ENCODE peak calls at places on chromosomes 12 and 14, in five cellular contexts. C is left lung, M is fibroblast of pulmonary artery, W is HFF-Myc, L is esophagus squamous epithelium. H is an unnamed sample.

GRCh38 chr12:3332190-3332589 is 158.8 kb upstream of the PRMT8 start:
- DNase-seq in C (no peak), M (peak), W (no peak), L (no peak), H (peak)

GRCh38 chr12:124592050-124592449 is 24.6 kb upstream of the NCOR2 start:
- DNase-seq in C (no peak), M (peak), W (no peak), L (no peak), H (peak)

GRCh38 chr12:116121453-116121871 is 156.0 kb downstream of the MED13L start:
- DNase-seq in C (no peak), M (peak), W (no peak), L (no peak), H (peak)

GRCh38 chr12:64526859-64527258 is 74.9 kb downstream of the TBK1 start:
- DNase-seq in C (no peak), M (no peak), W (no peak), L (no peak), H (peak)

GRCh38 chr12:76611533-76611932 is 52.0 kb upstream of the OSBPL8 start:
- DNase-seq in C (no peak), M (peak), W (peak), L (no peak), H (peak)

GRCh38 chr12:132140501-132140900 is 3.6 kb downstream of the DDX51 start:
- DNase-seq in C (peak), M (no peak), W (no peak), L (no peak), H (no peak)

GRCh38 chr12:46677749-46678148 is 148.0 kb downstream of the SLC38A4 start:
- DNase-seq in C (no peak), M (peak), W (no peak), L (no peak), H (no peak)

GRCh38 chr12:23001487-23001886 is 376.5 kb downstream of the ETNK1 start:
- DNase-seq in C (no peak), M (no peak), W (no peak), L (no peak), H (no peak)

GRCh38 chr14:80264698-80265097 is 53.4 kb upstream of the DIO2 start:
- DNase-seq in C (no peak), M (no peak), W (no peak), L (no peak), H (no peak)

GRCh38 chr14:58428011-58428807 is 690 bp downstream of the KIAA0586 start:
- DNase-seq in C (no peak), M (peak), W (peak), L (no peak), H (peak)

GRCh38 chr14:90454041-90455000 is 57.5 kb downstream of the CALM1 start:
- DNase-seq in C (no peak), M (peak), W (peak), L (no peak), H (peak)

GRCh38 chr14:99831915-99832314 is 38.7 kb downstream of the EML1 start:
- DNase-seq in C (no peak), M (no peak), W (no peak), L (no peak), H (no peak)

GRCh38 chr14:64049616-64050381 is 197.0 kb downstream of the SYNE2 start:
- DNase-seq in C (no peak), M (no peak), W (no peak), L (no peak), H (no peak)

GRCh38 chr12:24852420-24852819 is 96.5 kb downstream of the BCAT1 start:
- DNase-seq in C (no peak), M (peak), W (no peak), L (no peak), H (no peak)

GRCh38 chr14:74140374-74140850 is 55.7 kb downstream of the LIN52 start:
- DNase-seq in C (no peak), M (peak), W (no peak), L (no peak), H (peak)

GRCh38 chr12:100044266-100044665 is 59.5 kb upstream of the ANKS1B start:
- DNase-seq in C (no peak), M (no peak), W (no peak), L (no peak), H (no peak)

GRCh38 chr12:39777465-39777864 is 157.9 kb upstream of the ABCD2 start:
- DNase-seq in C (peak), M (no peak), W (no peak), L (no peak), H (no peak)

GRCh38 chr14:76918176-76918750 is 92.1 kb downstream of the LRRC74A start:
- DNase-seq in C (peak), M (peak), W (no peak), L (no peak), H (peak)

DNA sequence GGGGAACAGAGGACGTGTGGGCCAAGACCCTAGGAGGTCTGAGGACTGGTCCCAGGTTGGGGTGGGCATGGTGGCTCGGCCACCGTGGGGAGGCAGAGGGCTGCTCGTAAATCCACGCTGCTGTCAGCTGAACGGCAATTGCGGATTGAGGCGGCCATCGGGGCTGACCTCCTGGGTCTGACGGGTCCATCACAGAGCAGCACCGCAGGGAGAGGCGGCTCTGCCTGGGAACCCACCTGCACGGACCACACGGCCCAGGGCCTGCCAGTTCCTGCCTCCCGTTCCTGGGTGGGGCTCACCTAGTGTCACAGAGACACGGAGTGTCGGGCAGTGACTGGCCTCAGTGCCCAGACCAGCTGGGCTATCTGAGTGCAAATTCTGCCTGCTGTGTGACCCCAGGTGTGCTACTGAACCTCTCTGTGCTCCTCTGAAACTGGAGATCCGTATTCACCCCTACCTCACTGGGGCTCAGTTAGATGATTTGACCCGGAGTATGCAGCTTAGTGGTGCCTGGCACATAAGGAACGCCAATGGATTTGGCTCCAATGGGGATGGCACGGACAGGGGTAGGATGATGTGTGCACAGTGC is 53.1 kb downstream of the KIF26A start:
- DNase-seq in C (peak), M (no peak), W (no peak), L (no peak), H (no peak)
- TF ChIP-seq CTCF in C (no peak), M (no peak), W (no peak), L (no peak), H (no peak)

DNA sequence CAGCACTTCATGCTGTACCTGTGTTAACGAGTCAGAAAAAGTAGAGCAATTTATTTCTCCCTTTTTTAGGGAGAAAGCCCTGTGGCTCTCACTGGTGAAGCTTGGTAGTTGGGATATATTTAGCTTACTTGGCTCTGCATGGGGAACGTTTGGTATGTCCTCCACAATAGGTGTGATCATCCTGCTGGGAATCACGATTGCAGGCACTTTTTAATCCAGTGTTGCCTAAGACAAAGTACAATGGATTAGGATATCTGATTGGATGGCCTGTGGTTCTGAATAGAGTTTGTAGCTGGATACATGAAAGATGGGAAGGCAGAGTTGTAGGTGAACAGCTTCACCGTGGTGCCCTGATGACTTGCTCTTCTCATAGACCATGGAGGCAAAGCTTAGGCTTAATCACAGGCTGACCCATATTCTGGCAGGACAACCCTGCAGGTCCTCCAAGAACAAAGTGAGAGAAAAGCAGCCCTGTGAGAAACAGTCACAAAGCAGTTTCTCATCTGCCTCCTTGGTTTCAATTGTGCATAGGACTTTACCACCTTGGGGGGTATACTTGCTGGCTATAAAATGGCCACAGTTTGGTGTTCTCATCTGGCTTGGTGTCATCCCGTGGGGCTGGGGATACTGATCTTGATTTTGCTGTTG is 7.5 kb downstream of the RESF1 start:
- DNase-seq in C (no peak), M (no peak), W (no peak), L (no peak), H (no peak)
- H3K4me3 ChIP-seq in C (peak), M (no peak), W (no peak), L (peak), H (no peak)

DNA sequence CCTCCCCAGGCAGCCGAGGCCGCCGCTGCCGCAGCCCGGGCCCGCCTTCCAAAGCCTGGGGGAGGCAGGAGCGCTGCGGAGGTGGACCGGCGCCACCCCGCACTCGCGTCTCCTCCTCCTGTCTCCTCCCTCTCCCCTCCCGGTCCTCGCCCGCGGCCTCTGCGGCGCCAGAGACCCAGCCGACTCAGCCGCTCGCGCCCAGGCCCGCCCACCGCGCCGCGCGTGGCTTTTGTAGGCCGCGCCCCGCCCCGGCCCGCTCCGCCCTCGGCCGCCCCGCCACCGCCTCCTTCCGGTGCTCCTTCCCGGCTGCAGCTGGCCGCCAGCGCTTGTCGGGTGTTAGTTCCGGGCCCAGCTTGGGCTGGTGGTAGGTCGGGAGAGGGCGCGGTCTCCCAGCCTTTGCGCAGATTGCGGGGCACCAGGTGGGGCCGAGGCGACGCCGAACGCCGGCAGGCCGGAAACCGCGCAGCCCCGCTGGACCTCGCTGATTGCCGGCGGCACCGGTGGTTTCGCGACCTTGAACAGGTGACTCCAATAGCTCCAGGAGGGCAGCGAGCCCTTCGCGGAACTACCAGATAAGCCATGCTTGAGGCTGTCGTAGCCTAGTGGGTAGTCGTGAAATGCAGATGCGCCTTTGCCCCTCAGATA is at the start of gene CAPRIN2:
- DNase-seq in C (peak), M (peak), W (peak), L (peak), H (peak)
- TF ChIP-seq CTCF in C (peak), M (no peak), W (no peak), L (peak), H (peak)

DNA sequence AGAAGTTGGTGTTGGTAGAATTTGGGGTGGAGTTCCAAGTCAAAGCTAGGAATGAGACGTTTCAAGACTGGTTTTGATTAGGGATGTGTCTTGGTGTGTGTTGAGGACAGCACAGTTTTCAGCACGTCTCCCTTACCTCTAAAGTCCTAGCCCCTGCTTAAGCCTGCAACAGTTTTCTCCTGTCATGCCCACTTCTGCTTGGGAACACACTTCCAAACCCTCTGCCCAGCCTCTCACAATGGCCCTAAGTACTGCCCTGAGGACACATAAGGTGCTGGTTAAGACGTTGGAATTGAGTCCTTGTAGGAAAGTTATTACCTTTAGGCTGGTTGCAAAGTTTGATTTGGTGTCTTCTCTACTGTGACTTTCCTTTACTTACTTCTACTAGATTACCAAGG is 710 bp upstream of the BMAL2 start:
- DNase-seq in C (no peak), M (no peak), W (no peak), L (no peak), H (peak)
- H3K4me3 ChIP-seq in C (peak), M (peak), W (peak), L (peak), H (peak)

DNA sequence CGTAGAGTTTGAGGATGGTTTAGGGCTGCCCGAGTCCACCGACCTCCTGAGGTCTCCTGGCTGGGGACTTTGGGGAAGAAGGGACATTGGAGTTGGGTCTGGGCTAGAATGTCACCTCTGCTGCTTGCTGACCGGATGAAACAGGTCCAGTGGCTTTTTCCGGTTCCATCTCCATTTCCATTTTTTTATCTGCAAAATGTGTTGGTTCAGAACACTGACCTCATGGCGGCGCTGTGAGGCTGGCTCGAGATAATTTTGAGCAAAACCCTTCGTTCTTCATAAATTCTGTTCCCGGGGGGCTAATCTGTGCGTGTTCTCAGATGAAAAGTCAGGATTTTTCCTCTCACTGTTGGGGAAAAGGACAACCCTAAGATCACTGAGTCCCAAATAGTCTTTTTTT is 11.7 kb upstream of the MYL2 start:
- DNase-seq in C (no peak), M (peak), W (no peak), L (no peak), H (no peak)
- TF ChIP-seq CTCF in C (no peak), M (peak), W (peak), L (no peak), H (peak)

GRCh38 chr12:97464241-97465011 is 1.8 kb downstream of the RMST start:
- DNase-seq in C (no peak), M (no peak), W (no peak), L (no peak), H (no peak)

GRCh38 chr12:97465012-97465345 is 2.4 kb downstream of the RMST start:
- DNase-seq in C (no peak), M (no peak), W (no peak), L (no peak), H (no peak)
- H3K4me3 ChIP-seq in C (peak), M (no peak), W (no peak), L (no peak), H (no peak)

DNA sequence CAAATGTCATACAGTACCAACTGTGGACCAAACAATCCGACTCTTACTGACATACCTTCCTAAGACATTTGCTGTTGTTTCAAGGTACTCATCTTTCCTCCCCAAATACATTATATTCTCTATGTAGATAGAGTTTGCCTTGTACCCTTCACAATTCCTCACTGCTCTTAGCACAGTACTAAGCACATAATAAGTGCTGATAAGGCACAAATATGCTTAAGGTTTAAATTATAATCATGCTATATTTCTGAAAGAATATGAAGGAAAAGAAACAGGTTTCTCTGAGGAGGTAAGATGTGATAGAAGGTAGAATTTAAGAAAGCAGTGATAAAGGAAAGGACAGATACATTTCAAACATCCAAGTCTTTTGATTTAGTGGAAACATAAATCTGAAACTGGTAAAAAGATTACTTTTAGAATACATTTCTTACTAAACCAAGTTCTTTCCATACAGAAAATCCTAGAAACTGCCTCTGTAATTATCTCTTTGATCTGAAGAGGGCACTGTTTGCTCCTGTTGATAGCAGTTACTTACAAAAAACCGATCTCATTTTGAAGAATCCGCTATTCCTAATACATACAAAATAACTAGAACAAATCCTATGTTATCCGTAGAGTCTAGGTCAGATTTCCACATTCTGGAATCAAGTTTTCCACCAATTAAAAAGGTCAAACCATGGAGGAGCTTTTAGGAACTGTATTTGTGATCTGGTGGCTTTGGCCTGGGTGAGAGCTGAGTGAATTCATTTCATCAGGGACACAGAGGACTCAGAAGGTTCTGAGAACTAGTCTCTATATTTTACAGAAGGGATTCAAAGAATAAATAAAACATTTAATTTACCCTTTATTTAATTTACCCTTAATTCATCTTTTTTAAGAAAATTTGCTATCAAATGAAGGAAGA is 311.9 kb downstream of the DAD1 start:
- DNase-seq in C (no peak), M (peak), W (peak), L (no peak), H (peak)
- TF ChIP-seq CTCF in C (peak), M (peak), W (peak), L (peak), H (peak)

GRCh38 chr14:38073641-38074040 is 134.1 kb upstream of the SSTR1 start:
- DNase-seq in C (no peak), M (no peak), W (peak), L (no peak), H (peak)

GRCh38 chr14:38065101-38065762 is 142.5 kb upstream of the SSTR1 start:
- DNase-seq in C (no peak), M (no peak), W (no peak), L (no peak), H (no peak)

GRCh38 chr14:38074754-38075153 is 132.9 kb upstream of the SSTR1 start:
- DNase-seq in C (no peak), M (no peak), W (no peak), L (no peak), H (no peak)

GRCh38 chr14:38074091-38074490 is 133.6 kb upstream of the SSTR1 start:
- DNase-seq in C (no peak), M (no peak), W (no peak), L (no peak), H (no peak)

GRCh38 chr14:38070213-38070612 is 137.5 kb upstream of the SSTR1 start:
- DNase-seq in C (no peak), M (no peak), W (no peak), L (no peak), H (no peak)
- H3K4me3 ChIP-seq in C (no peak), M (no peak), W (no peak), L (no peak), H (no peak)